ENCODE peak calls at places on chromosomes 7 and 10, in ten cellular contexts. I is GM06990, S is tibial artery, U is MM.1S, L is neural crest cell, T is HCT116, P is chondrocyte, C is B cell, D is GM12865, V is heart right ventricle. J is an unnamed sample.

GRCh38 chr7:55111007-55111406 is 92.2 kb downstream of the EGFR start:
- DNase-seq in I (no peak), S (peak), U (peak), L (no peak), T (no peak), P (no peak), C (no peak), D (peak), V (no peak), J (no peak)

GRCh38 chr7:28332031-28332430 is 80.3 kb upstream of the CREB5 start:
- DNase-seq in I (no peak), S (no peak), U (peak), L (no peak), T (no peak), P (no peak), C (no peak), D (peak), V (no peak), J (no peak)

GRCh38 chr7:129989466-129989865 is 36.7 kb upstream of the UBE2H start:
- DNase-seq in I (peak), S (no peak), U (peak), L (no peak), T (peak), P (no peak), C (no peak), D (peak), V (no peak), J (no peak)

GRCh38 chr10:96366508-96366907 is 7.7 kb upstream of the OPALIN start:
- DNase-seq in I (no peak), S (no peak), U (no peak), L (no peak), T (no peak), P (no peak), C (no peak), D (no peak), V (no peak), J (no peak)

GRCh38 chr7:4270268-4270667 is 411.8 kb upstream of the FOXK1 start:
- DNase-seq in I (no peak), S (no peak), U (no peak), L (no peak), T (no peak), P (no peak), C (no peak), D (no peak), V (no peak), J (no peak)

GRCh38 chr10:101817542-101818118 is 614 bp downstream of the OGA start:
- DNase-seq in I (peak), S (peak), U (peak), L (no peak), T (peak), P (peak), C (no peak), D (peak), V (peak), J (no peak)

GRCh38 chr7:130324270-130324669 is 20.3 kb upstream of the CPA5 start:
- DNase-seq in I (no peak), S (no peak), U (no peak), L (no peak), T (no peak), P (no peak), C (no peak), D (no peak), V (no peak), J (no peak)

GRCh38 chr7:153297141-153297540 is 537.6 kb downstream of the ACTR3B start:
- DNase-seq in I (no peak), S (no peak), U (no peak), L (no peak), T (no peak), P (no peak), C (no peak), D (no peak), V (no peak), J (no peak)

GRCh38 chr10:45534572-45534971 is 138.0 kb downstream of the ZFAND4 start:
- DNase-seq in I (no peak), S (no peak), U (no peak), L (no peak), T (no peak), P (no peak), C (no peak), D (no peak), V (no peak), J (no peak)

GRCh38 chr10:21402606-21403083 is 122.8 kb downstream of the SKIDA1 start:
- DNase-seq in I (no peak), S (no peak), U (no peak), L (no peak), T (no peak), P (no peak), C (no peak), D (no peak), V (peak), J (no peak)

GRCh38 chr7:12358694-12359093 is 45.0 kb downstream of the VWDE start:
- DNase-seq in I (no peak), S (no peak), U (no peak), L (no peak), T (no peak), P (no peak), C (no peak), D (no peak), V (no peak), J (no peak)

GRCh38 chr7:4040031-4040928 is 641.8 kb upstream of the FOXK1 start:
- DNase-seq in I (no peak), S (no peak), U (no peak), L (no peak), T (no peak), P (no peak), C (no peak), D (no peak), V (no peak), J (no peak)

GRCh38 chr10:31477584-31477983 is 158.6 kb downstream of the ZEB1 start:
- DNase-seq in I (no peak), S (no peak), U (no peak), L (no peak), T (no peak), P (no peak), C (no peak), D (no peak), V (no peak), J (no peak)

GRCh38 chr7:162583-163297 is 29.6 kb upstream of the FAM20C start:
- DNase-seq in I (no peak), S (no peak), U (no peak), L (no peak), T (no peak), P (no peak), C (no peak), D (no peak), V (no peak), J (no peak)

GRCh38 chr7:150990416-150991186 is at the start of gene NOS3:
- DNase-seq in I (no peak), S (no peak), U (no peak), L (no peak), T (peak), P (no peak), C (no peak), D (no peak), V (no peak), J (no peak)

GRCh38 chr7:40673285-40673684 is 538.5 kb downstream of the SUGCT start:
- DNase-seq in I (no peak), S (no peak), U (peak), L (no peak), T (no peak), P (no peak), C (no peak), D (no peak), V (no peak), J (no peak)

GRCh38 chr7:155188821-155189599 is 108.7 kb upstream of the INSIG1 start:
- DNase-seq in I (no peak), S (no peak), U (no peak), L (no peak), T (no peak), P (no peak), C (no peak), D (no peak), V (no peak), J (no peak)

GRCh38 chr7:106618480-106618879 is 42.5 kb downstream of the CCDC71L start:
- DNase-seq in I (no peak), S (no peak), U (no peak), L (no peak), T (no peak), P (no peak), C (no peak), D (no peak), V (no peak), J (no peak)

GRCh38 chr7:112505495-112505894 is 24.7 kb downstream of the LSMEM1 start:
- DNase-seq in I (no peak), S (no peak), U (no peak), L (no peak), T (no peak), P (no peak), C (no peak), D (no peak), V (no peak), J (no peak)

GRCh38 chr7:128035712-128036111 is 4.5 kb upstream of the LRRC4 start:
- DNase-seq in I (no peak), S (no peak), U (peak), L (no peak), T (no peak), P (no peak), C (no peak), D (no peak), V (no peak), J (peak)
- TF ChIP-seq CTCF in I (peak), S (no peak), U (peak), L (peak), T (peak), P (peak), C (no peak), D (peak), V (peak), J (peak)

GRCh38 chr7:84914598-84914997 is 272.3 kb downstream of the SEMA3D start:
- DNase-seq in I (no peak), S (no peak), U (peak), L (no peak), T (peak), P (no peak), C (no peak), D (peak), V (no peak), J (no peak)
- TF ChIP-seq CTCF in I (no peak), S (no peak), U (peak), L (no peak), T (peak), P (no peak), C (no peak), D (no peak), V (no peak), J (no peak)

DNA sequence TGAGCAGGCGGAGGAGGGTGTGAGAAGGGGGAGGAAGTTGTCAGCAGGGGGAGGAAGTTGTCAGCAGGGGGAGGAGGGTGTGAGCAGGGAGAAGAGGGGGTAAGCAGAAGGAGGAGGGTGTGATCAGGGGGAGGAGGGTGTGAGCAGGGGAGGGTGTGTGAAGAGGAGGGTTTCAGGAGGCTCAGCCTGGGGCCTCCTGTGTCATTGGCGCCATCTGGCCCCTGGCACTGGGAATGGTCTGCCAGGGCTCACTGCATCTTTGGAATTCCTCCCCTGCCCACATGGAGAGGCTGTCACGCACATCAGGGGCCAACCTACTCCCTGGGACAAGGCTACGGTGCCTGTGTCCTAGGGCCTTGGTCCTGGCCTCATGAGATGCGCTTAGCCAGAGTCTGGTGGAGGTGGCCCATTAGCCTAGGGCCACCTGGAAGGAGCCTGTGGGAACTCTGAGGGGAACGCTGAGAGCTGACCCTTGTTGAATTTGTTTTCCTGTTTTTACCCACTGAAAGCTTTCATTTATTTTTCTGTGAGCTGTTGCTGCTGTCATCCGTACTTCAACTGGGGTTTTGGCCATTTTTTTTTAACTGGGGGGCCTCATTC is 18.0 kb downstream of the CAMK2B start:
- DNase-seq in I (no peak), S (no peak), U (no peak), L (peak), T (peak), P (no peak), C (no peak), D (peak), V (no peak), J (no peak)
- TF ChIP-seq CTCF in I (peak), S (peak), U (peak), L (no peak), T (peak), P (peak), C (no peak), D (peak), V (peak), J (peak)

GRCh38 chr7:42110333-42110732 is 126.7 kb downstream of the GLI3 start:
- DNase-seq in I (no peak), S (no peak), U (no peak), L (no peak), T (no peak), P (no peak), C (no peak), D (no peak), V (no peak), J (no peak)

GRCh38 chr7:42117201-42117600 is 119.8 kb downstream of the GLI3 start:
- DNase-seq in I (no peak), S (no peak), U (no peak), L (no peak), T (no peak), P (no peak), C (no peak), D (no peak), V (no peak), J (no peak)

GRCh38 chr7:42115795-42116194 is 121.2 kb downstream of the GLI3 start:
- DNase-seq in I (no peak), S (no peak), U (no peak), L (no peak), T (no peak), P (no peak), C (no peak), D (peak), V (no peak), J (no peak)
- TF ChIP-seq CTCF in I (peak), S (no peak), U (no peak), L (no peak), T (no peak), P (peak), C (no peak), D (no peak), V (no peak), J (no peak)

DNA sequence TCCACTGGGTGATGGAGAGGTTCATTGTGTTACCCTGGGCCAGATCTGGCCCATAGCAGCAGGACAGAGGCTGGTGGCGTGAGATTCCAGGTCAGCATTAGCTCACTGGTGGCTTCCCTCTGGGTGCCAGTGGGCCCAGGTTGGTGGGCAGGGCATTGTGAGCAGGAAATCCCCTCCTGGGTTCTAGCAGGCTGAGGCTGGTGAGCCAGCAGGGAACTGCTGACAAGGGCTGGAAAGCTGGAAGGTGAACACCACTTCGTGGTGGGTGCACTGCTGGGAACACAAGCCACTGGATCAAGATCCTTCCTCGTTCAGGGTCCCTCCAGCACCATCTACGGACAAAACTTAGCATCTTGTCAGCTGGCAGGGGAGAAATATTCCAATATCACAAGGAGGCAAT is 259.2 kb upstream of the FZD1 start:
- DNase-seq in I (no peak), S (no peak), U (no peak), L (no peak), T (no peak), P (peak), C (no peak), D (no peak), V (no peak), J (no peak)
- TF ChIP-seq CTCF in I (no peak), S (no peak), U (no peak), L (no peak), T (no peak), P (no peak), C (no peak), D (no peak), V (no peak), J (no peak)

DNA sequence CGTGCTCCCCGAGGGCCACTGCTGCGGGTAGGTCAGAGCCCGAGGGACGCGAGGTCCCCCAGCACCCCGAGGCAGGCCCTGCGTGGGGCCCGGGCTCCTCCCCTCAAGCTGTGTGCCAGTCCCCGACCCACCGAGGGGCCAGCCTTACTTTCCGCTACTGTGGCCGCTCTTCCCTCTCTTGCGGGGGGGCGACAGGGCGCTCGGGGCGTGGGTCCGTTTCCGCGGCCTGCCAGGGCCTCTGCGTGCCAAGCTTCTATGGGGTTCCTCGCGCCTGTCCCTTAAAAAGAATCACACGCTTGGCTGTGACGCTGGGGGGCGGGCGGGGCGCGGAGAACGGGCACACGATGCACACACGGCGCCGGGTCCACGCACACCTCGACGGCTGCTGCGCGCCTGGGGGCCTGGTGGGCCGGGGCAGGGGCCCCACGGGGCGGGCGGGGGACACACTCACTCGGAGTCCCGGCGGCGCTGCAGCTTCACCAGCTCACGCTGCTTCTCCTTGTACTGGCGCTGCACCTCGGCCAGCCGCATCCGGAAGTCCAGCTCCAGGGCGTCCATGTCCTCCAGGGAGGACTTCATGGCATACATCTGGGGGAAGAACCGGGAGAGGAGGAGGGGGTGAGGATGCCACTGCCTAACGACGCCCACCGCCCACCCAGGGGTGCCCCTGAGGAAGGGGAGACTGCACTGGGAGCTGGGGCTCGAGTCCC is 62.0 kb downstream of the TNRC18 start:
- DNase-seq in I (no peak), S (no peak), U (no peak), L (no peak), T (no peak), P (no peak), C (no peak), D (no peak), V (no peak), J (no peak)
- TF ChIP-seq CTCF in I (no peak), S (no peak), U (no peak), L (no peak), T (no peak), P (no peak), C (no peak), D (no peak), V (no peak), J (no peak)

GRCh38 chr10:60456053-60456452 is 66.4 kb upstream of the ANK3 start:
- DNase-seq in I (no peak), S (no peak), U (no peak), L (no peak), T (no peak), P (no peak), C (no peak), D (no peak), V (no peak), J (no peak)
- TF ChIP-seq CTCF in I (peak), S (no peak), U (no peak), L (no peak), T (no peak), P (peak), C (no peak), D (no peak), V (no peak), J (no peak)

DNA sequence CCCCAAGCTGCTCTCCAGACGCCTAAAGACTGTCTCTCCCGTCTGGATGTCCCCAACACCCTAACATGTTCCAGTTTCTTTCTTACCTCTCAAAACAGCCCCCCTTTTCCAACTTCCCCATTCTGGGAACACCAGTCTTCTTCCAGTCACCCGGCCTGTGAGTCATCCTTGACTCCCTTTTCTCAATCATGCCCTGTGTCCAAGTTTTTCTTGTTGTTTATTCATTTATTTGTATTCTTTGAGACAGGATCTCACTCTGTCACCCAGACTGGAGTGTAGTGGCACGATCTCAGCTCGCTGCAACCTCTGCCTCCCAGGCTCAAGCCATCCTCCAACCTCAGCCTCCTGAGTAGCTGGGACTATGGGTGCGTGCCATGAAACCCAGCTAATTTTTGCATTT is 15.6 kb downstream of the SNX10 start:
- DNase-seq in I (no peak), S (peak), U (no peak), L (no peak), T (no peak), P (no peak), C (no peak), D (no peak), V (no peak), J (no peak)
- TF ChIP-seq CTCF in I (no peak), S (no peak), U (no peak), L (no peak), T (no peak), P (no peak), C (no peak), D (no peak), V (no peak), J (no peak)

J was measured in D721Med.